ENCODE peak calls at places on chromosomes 5 and 9, in seven cellular contexts. F is ELF-1; U is activated CD4-positive, alpha-beta T cell treated with anti-CD3 and anti-CD28 coated beads, Interleukin-2, amount 50 U/mL, for 48 hours; G is right atrium auricular region; S is memory B cell; M is activated CD4-positive, alpha-beta memory T cell treated with anti-CD3 and anti-CD28 coated beads for 36 hours; N is GM03348. I is an unnamed sample.

GRCh38 chr9:126626117-126627022 is 12.6 kb downstream of the LMX1B start:
- DNase-seq in U (no peak), S (no peak), G (no peak), M (no peak), N (no peak), F (peak), I (no peak)

GRCh38 chr9:35569206-35569605 is 35.9 kb upstream of the TESK1 start:
- DNase-seq in G (no peak), U (no peak), F (no peak), M (no peak), S (no peak), N (no peak), I (no peak)

GRCh38 chr5:6680922-6681321 is 32.3 kb upstream of the TENT4A start:
- DNase-seq in F (no peak), N (no peak), S (no peak), U (no peak), M (no peak), G (no peak), I (no peak)

GRCh38 chr5:16502866-16503265 is 37.3 kb upstream of the ZNF622 start:
- DNase-seq in N (no peak), G (no peak), F (peak), S (no peak), U (no peak), M (no peak), I (no peak)

GRCh38 chr9:108049671-108050494 is 560.3 kb upstream of the KLF4 start:
- DNase-seq in S (no peak), F (no peak), N (no peak), G (no peak), M (no peak), U (no peak), I (no peak)

GRCh38 chr5:69048233-69048632 is 45.6 kb upstream of the SLC30A5 start:
- DNase-seq in U (no peak), G (no peak), F (no peak), M (no peak), S (no peak), N (no peak), I (no peak)

GRCh38 chr9:33180526-33181184 is 13.5 kb upstream of the B4GALT1 start:
- DNase-seq in M (no peak), F (no peak), S (no peak), U (no peak), G (no peak), N (peak), I (no peak)

GRCh38 chr9:26579047-26579446 is 313.6 kb downstream of the CAAP1 start:
- DNase-seq in M (no peak), G (no peak), F (no peak), U (no peak), S (no peak), N (no peak), I (no peak)

GRCh38 chr9:134036130-134036529 is 10.8 kb downstream of the BRD3OS start:
- DNase-seq in M (no peak), F (no peak), S (no peak), U (no peak), N (no peak), G (no peak), I (no peak)

GRCh38 chr5:42745426-42745825 is 11.2 kb upstream of the CCDC152 start:
- DNase-seq in G (no peak), U (peak), F (peak), S (no peak), M (peak), N (no peak), I (no peak)

GRCh38 chr5:10681605-10682428 is 79.2 kb downstream of the DAP start:
- DNase-seq in G (no peak), M (no peak), F (no peak), U (no peak), N (no peak), S (no peak), I (no peak)

GRCh38 chr9:107243757-107244156 is 39.3 kb upstream of the RAD23B start:
- DNase-seq in U (peak), M (peak), G (no peak), F (peak), N (peak), S (no peak), I (no peak)

GRCh38 chr5:68548959-68549676 is 333.6 kb downstream of the PIK3R1 start:
- DNase-seq in N (no peak), S (no peak), F (no peak), G (no peak), U (no peak), M (no peak), I (no peak)

GRCh38 chr5:54573783-54574485 is 56.4 kb downstream of the SNX18 start:
- DNase-seq in U (no peak), N (no peak), S (no peak), G (no peak), F (no peak), M (no peak), I (no peak)

GRCh38 chr5:72270037-72270436 is 50.0 kb downstream of the MRPS27 start:
- DNase-seq in N (no peak), M (no peak), S (no peak), U (no peak), G (no peak), F (no peak), I (no peak)

GRCh38 chr5:1502046-1502736 is 21.6 kb downstream of the LPCAT1 start:
- DNase-seq in S (no peak), G (peak), U (peak), N (no peak), M (peak), F (no peak), I (peak)

GRCh38 chr5:176882566-176882900 is 16.6 kb downstream of the HK3 start:
- DNase-seq in F (no peak), S (no peak), U (no peak), G (no peak), N (no peak), M (no peak), I (no peak)

GRCh38 chr5:72649449-72649848 is 142.2 kb upstream of the ZNF366 start:
- DNase-seq in U (no peak), N (no peak), M (no peak), G (no peak), F (peak), S (no peak), I (no peak)

GRCh38 chr5:181081989-181082388 is 41.9 kb downstream of the BTNL9 start:
- DNase-seq in U (no peak), S (no peak), M (no peak), G (no peak), F (no peak), N (no peak), I (no peak)

GRCh38 chr5:34915856-34916192 is 313 bp downstream of the BRIX1 start:
- DNase-seq in G (no peak), S (no peak), U (no peak), F (no peak), N (no peak), M (no peak), I (no peak)

GRCh38 chr9:115373000-115373709 is 255.2 kb upstream of the TNC start:
- DNase-seq in G (no peak), N (peak), M (peak), U (peak), S (no peak), F (peak), I (no peak)

I was measured in stimulated activated naive B cell treated with anti-CD40 and anti-IgM and Interleukin-4, amounts not matched to agents 10 μg/mL and 1 μg/mL and 100 μg/mL, for 72 hours.